ENCODE peak calls at places on chromosomes 2 and 18, in six cellular contexts. J, G, V, B, M and D are unnamed samples.

GRCh38 chr2:98747888-98748287 is 17.0 kb upstream of the MGAT4A start:
- DNase-seq in J (no peak), G (no peak), B (no peak), M (no peak), V (no peak), D (peak; percentile 28)

GRCh38 chr2:39059366-39059952 is 61.4 kb downstream of the SOS1 start:
- DNase-seq in B (no peak), V (no peak), J (peak; percentile 73), M (no peak), G (no peak), D (no peak)

GRCh38 chr2:24919100-24919976 is 699 bp downstream of the ADCY3 start:
- DNase-seq in J (no peak), B (no peak), M (no peak), G (no peak), V (peak; percentile 66), D (peak; percentile 87)

GRCh38 chr2:221087779-221088178 is 484.3 kb downstream of the EPHA4 start:
- DNase-seq in J (no peak), G (no peak), V (no peak), B (no peak), M (no peak), D (no peak)

GRCh38 chr2:133765693-133766092 is 197.4 kb upstream of the NCKAP5 start:
- DNase-seq in M (no peak), J (peak; percentile 73), B (no peak), G (peak; percentile 48), V (no peak), D (no peak)

GRCh38 chr2:12709207-12709522 is 7.6 kb upstream of the TRIB2 start:
- DNase-seq in G (no peak), J (no peak), B (no peak), M (no peak), V (no peak), D (peak; percentile 50)

GRCh38 chr2:240149943-240150784 is 9.7 kb upstream of the OTOS start:
- DNase-seq in M (no peak), G (no peak), V (no peak), B (no peak), J (peak; percentile 45), D (peak; percentile 51)

GRCh38 chr2:221176666-221177065 is 395.4 kb downstream of the EPHA4 start:
- DNase-seq in B (no peak), V (no peak), J (no peak), G (no peak), M (no peak), D (no peak)

GRCh38 chr2:233404227-233404626 is 49.9 kb downstream of the DGKD start:
- DNase-seq in J (peak; percentile 71), B (peak; percentile 33), M (no peak), G (no peak), V (peak; percentile 75), D (peak; percentile 77)

GRCh38 chr2:15631883-15632282 is 40.2 kb downstream of the DDX1 start:
- DNase-seq in M (no peak), B (no peak), V (no peak), G (no peak), J (no peak), D (no peak)

GRCh38 chr18:6414118-6414722 is 491 bp downstream of the L3MBTL4 start:
- DNase-seq in V (peak; percentile 83), G (peak; percentile 71), B (peak; percentile 77), J (peak; percentile 10), M (peak; percentile 78), D (peak; percentile 39)

GRCh38 chr2:52810460-52810859 is 957.1 kb upstream of the CHAC2 start:
- DNase-seq in B (no peak), M (no peak), G (no peak), J (peak; percentile 41), V (no peak), D (no peak)

GRCh38 chr2:73851274-73851673 is 22.5 kb downstream of the STAMBP start:
- DNase-seq in B (no peak), V (peak; percentile 53), M (no peak), G (no peak), J (no peak), D (peak; percentile 21)

GRCh38 chr2:99789851-99790250 is 300.0 kb upstream of the REV1 start:
- DNase-seq in G (no peak), B (no peak), M (no peak), J (no peak), V (no peak), D (no peak)

DNA sequence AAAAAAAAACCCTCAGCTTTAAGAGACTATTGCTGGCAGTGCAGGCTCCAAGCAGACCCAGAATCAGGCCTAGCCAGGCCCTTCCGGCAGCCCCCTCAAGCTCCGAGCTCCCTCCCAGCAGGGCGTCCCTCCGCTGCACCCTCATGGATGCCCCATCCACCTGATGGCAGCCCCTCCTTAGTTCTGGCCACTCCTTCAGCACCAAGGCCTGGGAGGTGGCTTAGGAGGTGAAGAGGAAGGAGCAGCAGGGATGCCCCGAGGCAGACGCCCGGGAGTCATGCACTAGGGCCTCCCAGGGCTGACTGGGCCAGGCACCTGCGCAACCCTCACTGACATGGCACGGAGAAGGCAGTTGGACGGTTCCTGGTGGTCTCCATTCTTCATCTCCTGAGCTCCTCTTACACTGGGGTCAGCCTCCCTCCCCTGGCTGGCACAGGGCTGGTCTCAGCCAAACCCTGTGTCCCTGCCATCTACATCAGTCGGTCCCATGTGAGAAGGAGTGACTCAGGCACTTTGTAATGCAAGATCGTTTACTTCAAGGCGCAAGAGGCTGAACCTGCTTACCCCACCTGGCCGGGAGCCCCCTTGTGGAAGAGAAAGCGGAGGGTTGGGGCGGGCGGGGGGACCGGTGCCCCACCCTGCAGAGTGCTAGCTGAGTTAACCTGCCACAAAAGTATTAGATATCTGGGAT is 53.5 kb upstream of the ID2 start:
- DNase-seq in V (no peak), G (no peak), B (no peak), J (no peak), M (no peak), D (no peak)
- TF ChIP-seq CTCF in V (no peak), G (no peak), B (no peak), J (no peak), M (no peak), D (no peak)

DNA sequence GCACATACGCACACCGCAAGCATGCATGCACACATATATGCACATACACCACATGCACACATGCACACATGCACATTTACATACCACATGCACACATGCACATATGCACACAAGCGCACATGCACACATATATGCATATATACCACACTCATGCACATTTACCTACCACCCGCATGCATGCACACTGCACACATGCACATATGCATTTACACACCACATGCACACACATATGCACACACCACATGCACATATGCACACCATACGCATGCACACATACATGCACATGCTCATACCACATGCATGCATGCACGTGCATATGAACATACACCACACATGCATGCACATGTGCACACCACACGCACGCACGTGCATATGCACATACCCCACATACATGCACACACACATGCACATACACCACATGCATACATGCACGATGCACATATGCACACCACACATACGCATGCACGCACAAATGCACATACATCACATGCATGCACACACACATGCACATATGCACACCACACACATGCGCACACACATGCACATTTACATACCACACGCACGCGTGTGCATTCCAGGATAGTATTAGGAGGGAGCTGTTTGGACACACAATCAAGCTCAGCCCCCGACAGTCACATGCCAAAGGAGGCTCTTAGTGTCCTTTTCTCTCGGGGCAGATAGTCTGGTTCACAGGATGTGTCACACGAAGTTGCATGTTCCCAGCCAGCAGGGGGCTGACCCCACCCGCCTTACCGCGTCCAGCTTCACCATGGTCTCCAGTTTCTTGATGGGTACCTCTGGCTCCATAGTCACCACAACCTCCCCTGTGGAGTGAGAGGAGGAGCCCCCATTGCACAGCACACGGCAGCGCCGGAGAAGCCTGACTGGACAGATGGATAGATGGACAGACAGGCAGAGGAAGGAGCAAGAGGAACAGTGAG is 5.9 kb downstream of the OTOF start:
- DNase-seq in J (no peak), G (no peak), M (no peak), V (no peak), B (no peak), D (no peak)
- TF ChIP-seq CTCF in J (peak; percentile 11), G (no peak), M (no peak), V (no peak), B (no peak), D (no peak)

GRCh38 chr2:40844353-40845277 is 392.7 kb upstream of the SLC8A1 start:
- DNase-seq in B (no peak), J (peak; percentile 4), M (no peak), V (no peak), G (no peak), D (no peak)
- TF ChIP-seq CTCF in B (no peak), J (peak; percentile 7), M (no peak), V (no peak), G (no peak), D (no peak)

DNA sequence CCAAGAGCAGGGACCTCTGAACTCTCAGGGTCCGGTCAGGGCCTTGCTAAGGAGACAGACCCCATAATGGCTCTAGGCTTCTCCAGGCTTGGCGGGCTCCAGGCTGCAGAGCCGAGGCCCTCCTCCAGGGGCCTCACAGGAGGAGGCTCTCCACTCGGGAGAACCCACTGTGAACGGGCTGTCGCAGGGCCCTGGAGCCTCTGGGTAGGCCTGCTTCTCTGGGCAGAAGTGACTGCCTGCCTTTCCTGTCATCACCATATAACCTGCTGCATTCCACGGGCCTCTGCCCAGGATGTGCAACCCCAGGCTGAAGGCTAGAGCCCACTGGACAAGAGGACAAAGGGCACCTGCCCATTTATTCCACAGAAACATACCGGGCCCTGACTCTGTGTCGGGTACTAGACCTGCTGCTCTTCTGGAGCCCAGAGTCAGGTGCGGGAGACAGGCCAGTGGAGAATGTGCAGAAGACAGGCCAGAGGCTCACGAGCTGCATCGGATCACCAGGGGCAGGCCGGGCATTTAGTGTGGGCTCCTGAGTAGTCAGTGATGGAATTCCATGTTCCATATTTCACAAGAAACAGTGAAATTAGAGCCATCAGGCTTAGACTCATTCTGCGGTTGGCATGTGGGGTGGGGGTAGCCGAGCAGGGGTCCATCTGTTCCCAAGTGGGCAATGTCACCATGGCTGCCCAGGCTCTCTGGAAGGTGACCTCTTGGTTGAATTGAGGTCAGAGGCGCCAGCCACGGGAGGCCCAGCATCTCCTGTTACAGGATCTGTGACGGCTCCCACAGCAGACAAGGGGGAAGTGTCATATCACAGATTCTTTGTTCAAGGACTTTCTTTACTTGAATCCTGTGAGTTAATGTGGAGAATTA is 220.8 kb downstream of the SH3RF3 start:
- DNase-seq in J (no peak), B (peak; percentile 64), M (no peak), V (no peak), G (no peak), D (no peak)
- TF ChIP-seq CTCF in J (peak; percentile 7), B (no peak), M (no peak), V (no peak), G (no peak), D (peak; percentile 7)

GRCh38 chr2:42756150-42756549 is 7.8 kb downstream of the OXER1 start:
- DNase-seq in V (no peak), G (no peak), M (no peak), J (no peak), B (no peak), D (no peak)
- TF ChIP-seq CTCF in V (no peak), G (no peak), M (no peak), J (no peak), B (no peak), D (no peak)